ENCODE peak calls at places on chromosome 1, in ten cellular contexts. F is right cardiac atrium; W is NCI-H1105 treated with DMSO at 0.1 percent for 48 hours; M is AG04450; A is CD4-positive, alpha-beta T cell; N is glomerular endothelial cell; Y is SHP77; Q is GM04504; B is AG20443; E is hypothalamus. G is an unnamed sample.

GRCh38 chr1:11505591-11506538 is 26.9 kb downstream of the DISP3 start:
- DNase-seq in B (no peak), Y (no peak), F (no peak), E (no peak), Q (no peak), N (no peak), M (no peak), A (no peak), W (peak), G (no peak)

GRCh38 chr1:183002797-183003594 is 20.2 kb upstream of the LAMC1 start:
- DNase-seq in B (peak), E (no peak), A (no peak), F (peak), Q (no peak), M (no peak), N (no peak), W (peak), Y (no peak), G (peak)

GRCh38 chr1:246725191-246725590 is 982 bp downstream of the SCCPDH start:
- DNase-seq in F (no peak), W (no peak), E (no peak), M (no peak), B (no peak), A (no peak), Y (no peak), N (no peak), Q (no peak), G (peak)

GRCh38 chr1:187692799-187693198 is 864.0 kb downstream of the PLA2G4A start:
- DNase-seq in B (no peak), N (no peak), E (no peak), W (peak), M (no peak), A (no peak), F (no peak), Y (no peak), Q (no peak), G (no peak)

GRCh38 chr1:197903196-197903514 is 725 bp downstream of the C1orf53 start:
- DNase-seq in A (no peak), N (no peak), M (no peak), E (no peak), B (no peak), Q (no peak), F (no peak), W (no peak), Y (no peak), G (no peak)

GRCh38 chr1:61436491-61437120 is 288.3 kb downstream of the TM2D1 start:
- DNase-seq in N (no peak), Y (no peak), W (no peak), E (no peak), M (no peak), B (no peak), A (no peak), Q (no peak), F (peak), G (no peak)

GRCh38 chr1:1337793-1338147 is 6.7 kb downstream of the TAS1R3 start:
- DNase-seq in M (no peak), B (peak), E (no peak), Q (no peak), Y (no peak), N (no peak), F (no peak), A (no peak), W (no peak), G (no peak)

GRCh38 chr1:169676001-169676400 is 35.4 kb downstream of the SELL start:
- DNase-seq in F (no peak), W (no peak), E (no peak), M (no peak), N (peak), Y (no peak), B (no peak), A (no peak), Q (peak), G (no peak)

GRCh38 chr1:6037338-6037762 is 8.3 kb upstream of the KCNAB2 start:
- DNase-seq in Y (no peak), M (no peak), F (peak), E (no peak), A (no peak), Q (peak), B (peak), N (no peak), W (no peak), G (peak)

GRCh38 chr1:91680556-91680955 is 179.9 kb downstream of the CDC7 start:
- DNase-seq in W (no peak), E (no peak), M (no peak), Q (no peak), Y (no peak), N (no peak), A (no peak), B (no peak), F (no peak), G (no peak)

GRCh38 chr1:69915347-69915746 is 290.0 kb downstream of the LRRC40 start:
- DNase-seq in F (no peak), N (no peak), M (peak), E (no peak), A (no peak), Q (peak), B (no peak), W (no peak), Y (no peak), G (peak)

GRCh38 chr1:161958425-161958824 is 65.2 kb downstream of the OLFML2B start:
- DNase-seq in B (no peak), A (no peak), Q (no peak), N (no peak), F (no peak), Y (no peak), E (no peak), M (no peak), W (no peak), G (no peak)